ENCODE peak calls at places on chromosomes 16 and 17, in nine cellular contexts. W, R, I, D, Y, F, B, L and J are unnamed samples. For H3K27me3, the result is how much of the 10 kb centered on the place peaks cover.

GRCh38 chr16:4414187-4414909 is 2.0 kb downstream of the CORO7 start:
- DNase-seq in W (no peak), F (no peak), B (peak), R (no peak), I (no peak), Y (no peak), L (no peak), D (no peak), J (no peak)

GRCh38 chr17:1561420-1562177 is 993 bp downstream of the PITPNA start:
- DNase-seq in B (peak), F (no peak), Y (no peak), L (peak), W (peak), D (peak), I (no peak), R (no peak), J (no peak)

GRCh38 chr17:77649717-77650211 is 308.7 kb upstream of the TNRC6C start:
- DNase-seq in L (peak), Y (no peak), R (no peak), I (no peak), W (no peak), B (no peak), D (peak), F (no peak), J (peak)

GRCh38 chr17:5413682-5414081 is 5.8 kb downstream of the NUP88 start:
- DNase-seq in W (no peak), R (no peak), D (peak), L (peak), F (peak), I (peak), Y (no peak), B (no peak), J (no peak)

GRCh38 chr16:13338044-13338443 is 436.6 kb downstream of the SHISA9 start:
- DNase-seq in I (no peak), F (no peak), W (no peak), R (no peak), L (no peak), B (no peak), D (no peak), Y (no peak), J (no peak)

GRCh38 chr16:63617047-63617989 is 1504.5 kb downstream of the CDH11 start:
- DNase-seq in L (peak), R (no peak), W (no peak), D (no peak), Y (no peak), I (no peak), B (no peak), F (no peak), J (peak)

GRCh38 chr16:58503166-58503862 is 3.4 kb downstream of the NDRG4 start:
- DNase-seq in D (no peak), Y (no peak), L (no peak), F (no peak), B (no peak), W (no peak), R (peak), I (no peak), J (no peak)

GRCh38 chr17:52181842-52182241 is 23.3 kb upstream of the CA10 start:
- DNase-seq in D (peak), I (no peak), R (no peak), L (no peak), W (peak), F (no peak), B (no peak), Y (no peak), J (no peak)

GRCh38 chr17:78476973-78477372 is 98.5 kb downstream of the PGS1 start:
- DNase-seq in B (no peak), W (no peak), Y (no peak), R (no peak), L (no peak), D (peak), I (no peak), F (no peak), J (no peak)

GRCh38 chr16:28218109-28218508 is 6.3 kb upstream of the XPO6 start:
- DNase-seq in R (peak), D (peak), B (peak), I (peak), F (peak), W (peak), Y (no peak), L (peak), J (no peak)

GRCh38 chr17:31838641-31839225 is 20.3 kb downstream of the COPRS start:
- DNase-seq in L (peak), I (no peak), B (no peak), D (no peak), W (no peak), R (no peak), Y (no peak), F (peak), J (no peak)

GRCh38 chr16:66619534-66620418 is 15.3 kb downstream of the CMTM3 start:
- DNase-seq in L (peak), F (peak), B (no peak), R (no peak), I (no peak), D (no peak), W (no peak), Y (no peak), J (no peak)

GRCh38 chr17:65039349-65039988 is 17.1 kb downstream of the GNA13 start:
- DNase-seq in I (no peak), F (no peak), W (no peak), R (no peak), Y (no peak), D (peak), B (peak), L (no peak), J (no peak)

GRCh38 chr16:70589998-70590471 is 56.3 kb upstream of the IL34 start:
- DNase-seq in D (no peak), R (peak), Y (peak), W (no peak), L (peak), B (no peak), I (no peak), F (peak), J (no peak)

GRCh38 chr16:30923554-30924085 is at the start of gene FBXL19:
- DNase-seq in W (peak), B (peak), Y (no peak), L (no peak), D (no peak), R (no peak), F (no peak), I (no peak), J (peak)

GRCh38 chr17:74123350-74123749 is 80.1 kb upstream of the RPL38 start:
- DNase-seq in W (no peak), R (no peak), L (peak), F (no peak), I (no peak), Y (no peak), D (peak), B (no peak), J (no peak)

GRCh38 chr17:74619077-74619673 is 4.4 kb downstream of the CD300E start:
- DNase-seq in F (no peak), W (no peak), Y (peak), I (no peak), D (no peak), R (no peak), L (no peak), B (no peak), J (no peak)

GRCh38 chr17:55062921-55063320 is 94.4 kb downstream of the STXBP4 start:
- DNase-seq in R (no peak), Y (no peak), L (peak), I (peak), W (no peak), D (peak), F (peak), B (no peak), J (no peak)

GRCh38 chr16:30896890-30897730 is 696 bp downstream of the CTF1 start:
- DNase-seq in B (peak), F (peak), D (peak), L (peak), W (peak), R (peak), I (peak), Y (peak), J (peak)

DNA sequence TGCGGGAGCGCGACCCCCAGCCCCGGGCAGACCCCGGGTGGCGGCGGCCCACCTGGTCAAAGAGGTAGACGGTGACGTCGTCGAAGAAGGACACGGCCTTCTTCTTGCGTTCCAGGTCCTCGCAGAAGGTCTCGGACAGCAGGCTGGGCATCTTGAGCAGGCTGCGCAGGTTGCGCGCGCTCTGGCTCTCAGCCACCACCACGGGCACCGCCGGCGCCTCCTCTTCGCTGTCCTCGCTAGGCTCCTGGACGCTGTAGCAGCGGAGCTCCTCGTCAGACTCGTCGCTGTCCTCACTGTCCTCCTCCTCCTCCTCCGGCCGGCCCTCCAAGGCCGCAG is 45.2 kb upstream of the PVALEF start:
- DNase-seq in I (no peak), L (no peak), D (peak), R (peak), F (no peak), W (peak), B (no peak), Y (no peak), J (no peak)
- H3K27me3 ChIP-seq in I (under half), L (under half), D (under half), R (under half), F (under half), W (under half), B (under half), Y (under half), J (under half)

GRCh38 chr17:39809221-39809620 is 54.9 kb downstream of the IKZF3 start:
- DNase-seq in D (no peak), I (no peak), F (no peak), R (no peak), W (no peak), Y (no peak), L (no peak), B (no peak), J (no peak)

GRCh38 chr17:39808409-39808997 is 55.6 kb downstream of the IKZF3 start:
- DNase-seq in I (no peak), B (no peak), W (no peak), R (no peak), Y (no peak), F (no peak), L (no peak), D (peak), J (no peak)

GRCh38 chr17:39812466-39812865 is 51.6 kb downstream of the IKZF3 start:
- DNase-seq in F (no peak), R (no peak), Y (no peak), B (no peak), D (peak), W (no peak), L (no peak), I (no peak), J (no peak)

GRCh38 chr17:39813631-39814030 is 50.5 kb downstream of the IKZF3 start:
- DNase-seq in B (peak), L (no peak), F (no peak), R (no peak), D (no peak), I (no peak), Y (no peak), W (no peak), J (no peak)

GRCh38 chr17:39810939-39811728 is 53.0 kb downstream of the IKZF3 start:
- DNase-seq in Y (no peak), W (no peak), F (no peak), L (no peak), B (no peak), D (no peak), R (no peak), I (no peak), J (no peak)
- H3K4me3 ChIP-seq in Y (no peak), W (no peak), F (no peak), L (no peak), B (no peak), D (no peak), R (no peak), I (no peak), J (no peak)

DNA sequence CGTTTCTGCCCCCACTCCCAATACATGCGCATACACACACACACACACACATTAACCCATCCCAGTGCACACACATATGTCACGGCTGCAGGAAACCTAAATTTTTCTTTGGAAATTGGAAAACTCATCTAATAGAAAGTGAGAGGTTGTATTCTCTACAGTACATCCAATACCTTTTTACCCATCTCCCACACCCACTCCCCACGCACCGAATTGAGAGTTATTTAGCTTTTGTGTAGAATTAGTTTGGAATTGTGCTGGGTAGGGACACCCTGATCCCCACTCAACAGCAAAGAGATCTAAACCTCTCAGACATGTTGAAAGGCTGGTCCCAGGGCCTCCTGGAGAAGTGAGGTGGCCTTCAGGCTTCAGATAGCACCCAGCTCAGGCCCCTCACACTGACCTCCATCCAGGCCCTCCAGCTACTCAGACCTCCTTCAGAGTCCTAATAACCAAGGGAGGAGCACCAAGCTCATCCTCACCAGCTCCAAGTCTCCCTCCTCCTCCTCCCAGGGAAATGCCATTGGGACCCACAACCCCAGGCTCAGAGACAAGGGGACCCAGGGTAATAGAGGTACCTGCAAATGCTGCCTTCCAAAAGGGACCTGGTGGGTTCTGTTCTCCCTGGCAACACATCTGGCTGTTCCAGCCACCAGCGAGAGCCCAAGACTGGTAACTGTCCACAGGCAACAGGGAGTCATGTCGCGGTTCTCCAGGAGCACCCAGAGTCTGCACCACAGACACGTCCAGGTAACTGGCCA is 955 bp downstream of the HOXB13 start:
- DNase-seq in B (no peak), R (no peak), F (no peak), L (no peak), I (no peak), Y (no peak), W (no peak), D (peak), J (no peak)
- H3K27me3 ChIP-seq in B (half or more), R (half or more), F (half or more), L (half or more), I (half or more), Y (half or more), W (half or more), D (under half), J (half or more)

DNA sequence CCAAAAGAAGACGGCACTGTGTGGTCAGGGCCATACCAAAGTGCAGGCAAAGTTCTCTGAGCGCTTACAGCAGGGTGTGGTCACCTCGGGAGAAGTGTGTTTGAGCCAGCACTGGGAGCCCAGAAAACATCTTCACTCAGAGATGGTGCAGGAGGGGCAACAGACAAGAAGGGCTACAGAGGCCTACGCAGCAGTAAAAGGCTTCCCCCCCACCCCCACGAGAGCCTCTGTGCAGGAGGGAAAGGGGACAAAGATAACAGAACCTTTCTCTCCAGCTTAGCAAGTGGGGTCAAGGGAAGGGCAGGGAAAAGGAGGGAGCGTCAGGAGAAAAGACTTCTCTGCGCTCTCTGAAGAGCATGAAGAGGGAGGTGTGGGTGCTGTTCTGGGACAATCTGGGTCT is 2.8 kb downstream of the VAT1 start:
- DNase-seq in R (no peak), D (no peak), F (no peak), I (no peak), W (no peak), B (no peak), Y (no peak), L (no peak), J (no peak)
- H3K4me3 ChIP-seq in R (peak), D (no peak), F (no peak), I (peak), W (no peak), B (no peak), Y (no peak), L (no peak), J (peak)

GRCh38 chr17:390025-390424 is 37.4 kb upstream of the RPH3AL start:
- DNase-seq in W (no peak), Y (no peak), D (no peak), I (no peak), R (no peak), F (no peak), L (no peak), B (no peak), J (no peak)
- H3K27me3 ChIP-seq in W (under half), Y (under half), D (under half), I (under half), R (under half), F (under half), L (under half), B (under half), J (under half)

GRCh38 chr16:1606774-1607173 is 5.1 kb downstream of the IFT140 start:
- DNase-seq in D (no peak), I (no peak), L (no peak), W (no peak), R (no peak), Y (no peak), B (no peak), F (no peak), J (no peak)
- H3K4me3 ChIP-seq in D (no peak), I (no peak), L (no peak), W (no peak), R (no peak), Y (no peak), B (no peak), F (no peak), J (no peak)